ENCODE peak calls at places on chromosomes 3 and 15, in seven cellular contexts. Y is thoracic aorta, R is GM12878, S is AG04450, N is brain microvascular endothelial cell, P is BJ, Q is psoas muscle. A is an unnamed sample.

GRCh38 chr3:72185549-72186484 is 400.9 kb upstream of the PROK2 start:
- DNase-seq in Y (peak; percentile 33), R (no peak), S (peak; percentile 11), N (peak; percentile 80), P (peak; percentile 26), Q (no peak), A (peak; percentile 32)

GRCh38 chr3:139198929-139199328 is 144.9 kb upstream of the MRPS22 start:
- DNase-seq in Y (no peak), R (no peak), S (no peak), N (no peak), P (no peak), Q (no peak), A (no peak)

GRCh38 chr3:146390967-146391366 is 78.4 kb downstream of the PLSCR2 start:
- DNase-seq in Y (no peak), R (no peak), S (peak; percentile 88), N (peak; percentile 94), P (peak; percentile 77), Q (no peak), A (no peak)

GRCh38 chr15:70137975-70138374 is 40.3 kb upstream of the TLE3 start:
- DNase-seq in Y (no peak), R (no peak), S (no peak), N (no peak), P (no peak), Q (no peak), A (no peak)

GRCh38 chr3:123869165-123869564 is 15.0 kb downstream of the MYLK start:
- DNase-seq in Y (no peak), R (no peak), S (no peak), N (no peak), P (no peak), Q (no peak), A (no peak)

GRCh38 chr3:105014631-105015030 is 352.1 kb upstream of the ALCAM start:
- DNase-seq in Y (no peak), R (no peak), S (no peak), N (no peak), P (no peak), Q (no peak), A (no peak)

GRCh38 chr3:28982906-28983305 is 298.0 kb upstream of the RBMS3 start:
- DNase-seq in Y (no peak), R (no peak), S (no peak), N (no peak), P (no peak), Q (no peak), A (peak; percentile 42)

GRCh38 chr15:98964461-98965454 is 42.8 kb downstream of the PGPEP1L start:
- DNase-seq in Y (no peak), R (no peak), S (no peak), N (no peak), P (no peak), Q (no peak), A (no peak)

GRCh38 chr15:38670142-38671002 is 105.8 kb upstream of the RASGRP1 start:
- DNase-seq in Y (no peak), R (no peak), S (no peak), N (no peak), P (no peak), Q (no peak), A (no peak)
- TF ChIP-seq CTCF in Y (no peak), R (no peak), S (no peak), N (no peak), P (no peak), Q (no peak), A (no peak)

GRCh38 chr3:43289401-43289800 is 3.1 kb downstream of the SNRK start:
- DNase-seq in Y (no peak), R (no peak), S (no peak), N (no peak), P (no peak), Q (no peak), A (no peak)

GRCh38 chr3:43286886-43287301 is 554 bp downstream of the SNRK start:
- DNase-seq in Y (no peak), R (no peak), S (no peak), N (no peak), P (no peak), Q (no peak), A (peak; percentile 42)

GRCh38 chr3:43288366-43288765 is 2.0 kb downstream of the SNRK start:
- DNase-seq in Y (no peak), R (no peak), S (no peak), N (no peak), P (no peak), Q (no peak), A (peak; percentile 26)

GRCh38 chr3:43287514-43287913 is 1.2 kb downstream of the SNRK start:
- DNase-seq in Y (no peak), R (no peak), S (no peak), N (no peak), P (no peak), Q (no peak), A (no peak)

GRCh38 chr3:43288850-43289249 is 2.5 kb downstream of the SNRK start:
- DNase-seq in Y (no peak), R (no peak), S (no peak), N (no peak), P (no peak), Q (no peak), A (no peak)
- H3K4me3 ChIP-seq in Y (peak overlapping the region; percentile 87), R (peak overlapping the region; percentile 82), S (peak overlapping the region; percentile 20), N (peak overlapping the region; percentile 13), P (peak overlapping the region; percentile 54), Q (peak overlapping the region; percentile 80), A (peak overlapping the region; percentile 69)

GRCh38 chr3:182617511-182617910 is 175.8 kb upstream of the ATP11B start:
- DNase-seq in Y (no peak), R (no peak), S (no peak), N (no peak), P (no peak), Q (no peak), A (no peak)

GRCh38 chr3:182618981-182619591 is 174.2 kb upstream of the ATP11B start:
- DNase-seq in Y (no peak), R (no peak), S (no peak), N (peak; percentile 38), P (no peak), Q (no peak), A (no peak)

GRCh38 chr3:182621435-182622240 is 171.7 kb upstream of the ATP11B start:
- DNase-seq in Y (no peak), R (no peak), S (no peak), N (no peak), P (no peak), Q (no peak), A (no peak)

GRCh38 chr3:182620715-182621434 is 172.4 kb upstream of the ATP11B start:
- DNase-seq in Y (no peak), R (no peak), S (no peak), N (no peak), P (no peak), Q (no peak), A (no peak)

DNA sequence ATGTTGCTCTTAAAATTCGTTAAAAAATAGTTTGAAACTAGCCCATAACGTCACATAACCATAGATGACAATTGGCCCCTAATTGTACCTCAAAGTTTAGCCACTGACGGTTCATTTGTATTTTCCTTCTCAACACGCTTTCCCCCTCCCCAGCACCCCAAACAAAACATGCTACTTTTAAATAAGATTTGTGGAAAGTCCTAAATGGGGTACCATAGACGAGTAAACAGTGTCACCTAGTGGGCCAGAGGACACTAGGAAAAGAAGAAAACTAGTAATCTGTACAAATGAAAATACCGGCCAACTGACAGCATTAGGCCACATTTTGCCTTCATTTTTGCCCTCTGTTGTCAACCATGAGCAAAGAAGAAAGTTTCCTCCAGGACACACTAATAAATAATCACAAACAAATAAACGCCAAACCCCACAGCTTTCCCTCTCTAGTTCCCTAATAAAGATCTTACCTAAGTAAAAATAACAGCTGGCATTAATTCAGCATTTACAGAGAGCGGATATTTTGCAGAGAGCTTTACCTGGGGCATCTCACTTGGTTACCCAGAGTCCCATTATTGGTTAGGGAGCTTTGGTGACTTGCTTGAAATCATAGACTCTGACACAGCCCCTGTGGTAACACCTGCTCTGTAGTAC is 175.1 kb upstream of the ATP11B start:
- DNase-seq in Y (no peak), R (no peak), S (no peak), N (no peak), P (no peak), Q (no peak), A (no peak)
- TF ChIP-seq CTCF in Y (no peak), R (peak; percentile 65), S (no peak), N (peak; percentile 54), P (peak; percentile 22), Q (peak; percentile 20), A (peak; percentile 73)

GRCh38 chr3:86987421-86987715 is 3.6 kb downstream of the VGLL3 start:
- DNase-seq in Y (no peak), R (no peak), S (no peak), N (no peak), P (no peak), Q (no peak), A (no peak)

GRCh38 chr3:86982883-86983282 is 8.1 kb downstream of the VGLL3 start:
- DNase-seq in Y (no peak), R (no peak), S (no peak), N (no peak), P (no peak), Q (no peak), A (no peak)

GRCh38 chr3:86985427-86985826 is 5.5 kb downstream of the VGLL3 start:
- DNase-seq in Y (no peak), R (no peak), S (no peak), N (no peak), P (no peak), Q (no peak), A (no peak)

GRCh38 chr3:86986666-86987420 is 4.1 kb downstream of the VGLL3 start:
- DNase-seq in Y (no peak), R (no peak), S (no peak), N (no peak), P (no peak), Q (no peak), A (no peak)

GRCh38 chr3:86984271-86984670 is 6.7 kb downstream of the VGLL3 start:
- DNase-seq in Y (no peak), R (no peak), S (no peak), N (no peak), P (no peak), Q (no peak), A (no peak)
- H3K4me3 ChIP-seq in Y (peak overlapping the region; percentile 3), R (no peak overlapping the region), S (no peak overlapping the region), N (no peak overlapping the region), P (no peak overlapping the region), Q (no peak overlapping the region), A (no peak overlapping the region)

A was measured in GM06990.